ENCODE peak calls at places on chromosomes 1 and 21, in eight cellular contexts. J is hepatocyte; G is ascending aorta; C is CD4-positive, CD25-positive, alpha-beta regulatory T cell; Q is suprapubic skin; E is Karpas-422; T is effector memory CD4-positive, alpha-beta T cell; D is A549. O is an unnamed sample.

GRCh38 chr1:23930861-23931471 is 17.8 kb upstream of the CNR2 start:
- DNase-seq in J (peak; percentile 57), G (peak; percentile 75), C (no peak), Q (no peak), E (peak; percentile 89), T (no peak), D (no peak), O (no peak)

GRCh38 chr1:165174485-165174884 is 182.0 kb downstream of the LMX1A start:
- DNase-seq in J (no peak), G (no peak), C (no peak), Q (no peak), E (no peak), T (no peak), D (no peak), O (no peak)

GRCh38 chr1:65958561-65959350 is 166.1 kb downstream of the PDE4B start:
- DNase-seq in J (peak; percentile 59), G (no peak), C (peak; percentile 69), Q (no peak), E (peak; percentile 85), T (no peak), D (peak; percentile 6), O (peak; percentile 73)

GRCh38 chr1:182274618-182275017 is 117.0 kb downstream of the GLUL start:
- DNase-seq in J (no peak), G (no peak), C (no peak), Q (no peak), E (no peak), T (no peak), D (no peak), O (no peak)

GRCh38 chr1:3011631-3012510 is 9.4 kb upstream of the ACTRT2 start:
- DNase-seq in J (no peak), G (no peak), C (no peak), Q (no peak), E (no peak), T (no peak), D (no peak), O (no peak)

GRCh38 chr1:61352845-61353435 is 270.6 kb downstream of the NFIA start:
- DNase-seq in J (no peak), G (no peak), C (no peak), Q (no peak), E (no peak), T (no peak), D (no peak), O (no peak)

GRCh38 chr1:9400425-9401079 is 107.9 kb downstream of the SPSB1 start:
- DNase-seq in J (no peak), G (no peak), C (peak; percentile 64), Q (no peak), E (no peak), T (no peak), D (no peak), O (no peak)

GRCh38 chr1:58722967-58723366 is 23.1 kb upstream of the MYSM1 start:
- DNase-seq in J (no peak), G (no peak), C (no peak), Q (no peak), E (no peak), T (no peak), D (no peak), O (no peak)

GRCh38 chr21:31557956-31558838 is 101.3 kb upstream of the SOD1 start:
- DNase-seq in J (peak; percentile 64), G (no peak), C (peak; percentile 49), Q (no peak), E (no peak), T (no peak), D (no peak), O (peak; percentile 26)

GRCh38 chr1:210262167-210262896 is 29.7 kb downstream of the SERTAD4 start:
- DNase-seq in J (peak; percentile 52), G (peak; percentile 76), C (no peak), Q (no peak), E (no peak), T (no peak), D (no peak), O (no peak)

GRCh38 chr1:22330763-22331119 is 120.9 kb upstream of the ZBTB40 start:
- DNase-seq in J (no peak), G (no peak), C (no peak), Q (no peak), E (no peak), T (no peak), D (no peak), O (no peak)

GRCh38 chr1:185360714-185361113 is 43.7 kb upstream of the IVNS1ABP start:
- DNase-seq in J (no peak), G (no peak), C (no peak), Q (no peak), E (no peak), T (no peak), D (no peak), O (no peak)

GRCh38 chr1:77134359-77134758 is 84.9 kb downstream of the PIGK start:
- DNase-seq in J (no peak), G (no peak), C (no peak), Q (no peak), E (no peak), T (no peak), D (no peak), O (no peak)

GRCh38 chr21:45543371-45543709 is 1.1 kb upstream of the SLC19A1 start:
- DNase-seq in J (no peak), G (peak; percentile 62), C (no peak), Q (peak; percentile 74), E (no peak), T (no peak), D (no peak), O (no peak)

DNA sequence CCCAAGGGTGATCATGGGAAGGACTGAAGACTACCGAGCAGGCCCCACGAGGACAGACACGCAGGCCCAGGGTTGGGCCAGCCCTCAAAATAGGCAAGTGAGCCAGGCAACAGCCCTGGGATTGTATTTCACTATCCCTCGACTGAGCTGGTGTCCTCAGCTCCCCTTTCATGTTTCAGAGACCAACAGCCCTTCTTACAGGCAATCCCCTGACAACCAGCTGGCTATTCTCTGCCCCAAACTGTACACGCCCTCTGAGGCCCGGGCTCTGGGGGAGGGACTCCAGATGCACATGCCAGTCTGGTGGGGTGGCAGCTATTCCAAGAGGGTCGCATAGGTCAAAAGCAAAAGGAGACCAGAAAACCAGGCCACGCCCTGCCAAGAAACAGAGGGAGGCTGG is 243.0 kb downstream of the TOMM20 start:
- DNase-seq in J (no peak), G (no peak), C (no peak), Q (no peak), E (no peak), T (no peak), D (no peak), O (no peak)
- H3K4me3 ChIP-seq in J (no peak overlapping the region), G (no peak overlapping the region), C (no peak overlapping the region), Q (no peak overlapping the region), E (no peak overlapping the region), T (no peak overlapping the region), D (no peak overlapping the region), O (no peak overlapping the region)

DNA sequence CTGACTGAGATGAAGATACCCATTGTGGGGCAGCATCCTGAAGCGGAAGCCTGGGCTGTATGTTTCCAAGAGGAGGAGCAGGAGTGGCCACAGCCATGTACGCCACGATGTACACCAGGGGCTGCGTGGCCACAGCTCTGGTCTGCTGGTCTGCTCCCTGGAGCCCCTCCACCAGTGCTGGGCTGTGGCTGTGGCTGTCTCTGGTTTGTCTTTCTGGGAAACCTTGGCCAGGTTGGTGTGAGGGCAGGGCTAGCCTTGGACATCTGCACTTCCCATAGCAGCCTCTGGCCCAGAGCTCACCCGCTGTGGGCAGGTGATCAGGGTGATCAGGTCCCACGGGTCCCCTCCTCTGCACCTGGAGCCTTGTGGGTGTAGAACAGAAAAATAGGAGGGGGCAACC is 2.6 kb downstream of the MIB2 start:
- DNase-seq in J (no peak), G (no peak), C (no peak), Q (no peak), E (no peak), T (no peak), D (no peak), O (no peak)
- H3K4me1 ChIP-seq in J (peaks cover 19% of the 10 kb centered on the region), G (peaks cover 15% of the 10 kb centered on the region), C (peaks cover 27% of the 10 kb centered on the region), Q (peaks cover 31% of the 10 kb centered on the region), E (peaks cover 23% of the 10 kb centered on the region), T (peaks cover 14% of the 10 kb centered on the region), D (peaks cover 17% of the 10 kb centered on the region), O (peaks cover 29% of the 10 kb centered on the region)

GRCh38 chr1:27478098-27478497 is 11.9 kb downstream of the WASF2 start:
- DNase-seq in J (no peak), G (no peak), C (no peak), Q (no peak), E (peak; percentile 60), T (no peak), D (no peak), O (peak; percentile 11)
- H3K4me3 ChIP-seq in J (no peak overlapping the region), G (no peak overlapping the region), C (no peak overlapping the region), Q (no peak overlapping the region), E (no peak overlapping the region), T (no peak overlapping the region), D (no peak overlapping the region), O (no peak overlapping the region)

DNA sequence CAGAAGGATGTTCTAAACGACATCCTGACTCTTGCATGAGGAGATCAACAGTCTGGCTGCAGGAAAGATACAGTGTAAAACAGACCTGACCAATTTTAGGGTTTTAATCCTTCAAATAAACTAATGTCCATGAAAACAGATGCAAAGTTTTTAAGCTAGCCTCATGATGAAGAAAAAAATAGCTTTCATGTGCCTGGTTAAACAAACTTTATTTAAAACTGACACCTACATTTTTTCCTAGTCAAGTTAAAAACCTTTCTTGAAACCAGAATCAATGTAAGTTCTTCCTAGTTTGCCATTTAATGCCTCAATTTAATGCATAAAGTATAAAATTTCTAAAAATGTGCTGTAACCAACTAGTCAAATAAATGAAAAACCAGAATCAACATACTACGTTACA is 2.9 kb downstream of the WDR26 start:
- DNase-seq in J (no peak), G (no peak), C (no peak), Q (no peak), E (no peak), T (no peak), D (no peak), O (no peak)
- H3K4me1 ChIP-seq in J (peaks cover 21% of the 10 kb centered on the region), G (no peaks in the 10 kb centered on the region), C (peaks cover 69% of the 10 kb centered on the region), Q (peaks cover 54% of the 10 kb centered on the region), E (peaks cover 48% of the 10 kb centered on the region), T (peaks cover 25% of the 10 kb centered on the region), D (peaks cover 60% of the 10 kb centered on the region), O (peaks cover 74% of the 10 kb centered on the region)

DNA sequence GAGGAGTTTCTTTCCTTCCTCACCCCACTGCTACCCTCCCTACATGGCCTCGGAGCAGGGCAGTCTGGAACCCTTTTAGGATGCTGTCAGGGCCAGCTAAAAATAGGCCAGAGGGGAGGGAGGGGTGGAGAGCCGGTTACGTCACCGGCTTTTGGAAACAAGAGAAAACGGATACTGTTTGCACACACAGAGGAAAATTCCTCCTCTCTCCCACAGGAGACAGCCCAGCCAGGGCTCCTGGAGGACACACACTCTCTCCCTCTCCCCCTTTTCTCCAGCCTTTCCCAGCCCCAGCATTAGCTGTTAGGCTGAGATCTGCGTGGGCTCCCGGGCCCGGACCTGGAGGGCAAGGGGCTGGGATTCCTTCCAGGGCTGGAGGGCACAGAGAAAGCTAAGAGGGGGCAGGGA is 20.0 kb upstream of the ALDH4A1 start:
- DNase-seq in J (peak; percentile 82), G (peak; percentile 96), C (no peak), Q (no peak), E (no peak), T (no peak), D (peak; percentile 39), O (peak; percentile 18)
- H3K4me3 ChIP-seq in J (no peak overlapping the region), G (peak overlapping the region; percentile 54), C (no peak overlapping the region), Q (peak overlapping the region; percentile 17), E (no peak overlapping the region), T (no peak overlapping the region), D (no peak overlapping the region), O (no peak overlapping the region)